ENCODE peak calls at places on chromosomes 2 and 18, in eight cellular contexts. Q is NCI-H2081, K is right atrium auricular region, X is psoas muscle, J is COR-L47, G is heart right ventricle, R is IMR-90, P is WTC11. F is an unnamed sample.

GRCh38 chr2:122206101-122206500 is 450.6 kb downstream of the TSN start:
- DNase-seq in Q (no peak), K (no peak), X (no peak), J (no peak), G (no peak), R (no peak), P (no peak), F (no peak)

GRCh38 chr2:29281585-29281984 is 166.4 kb downstream of the CLIP4 start:
- DNase-seq in Q (peak), K (no peak), X (peak), J (peak), G (peak), R (peak), P (no peak), F (peak)

GRCh38 chr2:205868773-205869333 is 186.6 kb downstream of the NRP2 start:
- DNase-seq in Q (no peak), K (no peak), X (no peak), J (no peak), G (no peak), R (peak), P (no peak), F (peak)

GRCh38 chr2:46984642-46985476 is 69.3 kb upstream of the MCFD2 start:
- DNase-seq in Q (no peak), K (peak), X (peak), J (no peak), G (no peak), R (peak), P (no peak), F (peak)

GRCh38 chr2:239932881-239933735 is 92.0 kb downstream of the NDUFA10 start:
- DNase-seq in Q (no peak), K (peak), X (no peak), J (no peak), G (no peak), R (no peak), P (peak), F (no peak)

GRCh38 chr2:121242175-121242875 is 42.7 kb downstream of the TFCP2L1 start:
- DNase-seq in Q (no peak), K (no peak), X (no peak), J (no peak), G (no peak), R (no peak), P (no peak), F (no peak)

GRCh38 chr18:48408111-48408726 is 964 bp downstream of the ZBTB7C start:
- DNase-seq in Q (no peak), K (no peak), X (peak), J (no peak), G (peak), R (no peak), P (peak), F (no peak)

GRCh38 chr2:15645720-15646385 is 54.2 kb downstream of the DDX1 start:
- DNase-seq in Q (no peak), K (peak), X (no peak), J (no peak), G (no peak), R (no peak), P (no peak), F (no peak)

GRCh38 chr2:66189598-66189997 is 245.3 kb upstream of the MEIS1 start:
- DNase-seq in Q (no peak), K (no peak), X (no peak), J (no peak), G (no peak), R (no peak), P (no peak), F (peak)

GRCh38 chr2:237074211-237074993 is 11.3 kb upstream of the COPS8 start:
- DNase-seq in Q (no peak), K (no peak), X (no peak), J (no peak), G (no peak), R (peak), P (no peak), F (peak)

GRCh38 chr2:215622836-215623235 is 187.0 kb upstream of the FN1 start:
- DNase-seq in Q (no peak), K (no peak), X (no peak), J (no peak), G (no peak), R (peak), P (no peak), F (peak)

GRCh38 chr2:136206613-136207012 is 88.7 kb upstream of the CXCR4 start:
- DNase-seq in Q (peak), K (no peak), X (no peak), J (peak), G (no peak), R (no peak), P (no peak), F (no peak)

GRCh38 chr2:126799306-126799705 is 99.4 kb upstream of the TEX51 start:
- DNase-seq in Q (no peak), K (no peak), X (no peak), J (no peak), G (no peak), R (no peak), P (no peak), F (no peak)

F was measured in fibroblast of villous mesenchyme.